ENCODE peak calls at places on chromosomes 2 and 18, in ten cellular contexts. D, X, K, C, J, L, P, Y, V and M are unnamed samples. For H3K4me1 and H3K9me3, the result is how much of the 10 kb centered on the place peaks cover.

GRCh38 chr2:73700661-73701447 is 36.3 kb downstream of the TPRKB start:
- DNase-seq in D (peak), X (no peak), K (no peak), C (no peak), J (no peak), L (no peak), P (peak), Y (no peak), V (no peak), M (no peak)

GRCh38 chr2:40284797-40285196 is 167.1 kb downstream of the SLC8A1 start:
- DNase-seq in D (no peak), X (no peak), K (peak), C (no peak), J (no peak), L (no peak), P (no peak), Y (no peak), V (no peak), M (no peak)

GRCh38 chr2:109374548-109375130 is 239.1 kb downstream of the SEPTIN10 start:
- DNase-seq in D (no peak), X (no peak), K (no peak), C (no peak), J (no peak), L (peak), P (no peak), Y (peak), V (no peak), M (no peak)

GRCh38 chr18:63182247-63182771 is 137.3 kb downstream of the BCL2 start:
- DNase-seq in D (no peak), X (no peak), K (no peak), C (no peak), J (no peak), L (no peak), P (peak), Y (no peak), V (no peak), M (no peak)

GRCh38 chr18:48486762-48487161 is 52.1 kb upstream of the CTIF start:
- DNase-seq in D (no peak), X (no peak), K (peak), C (no peak), J (no peak), L (no peak), P (no peak), Y (no peak), V (no peak), M (no peak)

GRCh38 chr2:11411768-11412448 is 54.1 kb downstream of the E2F6 start:
- DNase-seq in D (peak), X (no peak), K (peak), C (no peak), J (peak), L (no peak), P (no peak), Y (peak), V (peak), M (no peak)

GRCh38 chr18:48590678-48591077 is 51.8 kb downstream of the CTIF start:
- DNase-seq in D (no peak), X (no peak), K (peak), C (no peak), J (no peak), L (no peak), P (no peak), Y (no peak), V (no peak), M (peak)

GRCh38 chr18:79872852-79873444 is 75.2 kb downstream of the KCNG2 start:
- DNase-seq in D (no peak), X (no peak), K (no peak), C (no peak), J (no peak), L (peak), P (no peak), Y (no peak), V (no peak), M (no peak)

GRCh38 chr2:206693399-206694137 is 24.6 kb downstream of the DYTN start:
- DNase-seq in D (peak), X (no peak), K (peak), C (no peak), J (no peak), L (no peak), P (no peak), Y (peak), V (peak), M (peak)

GRCh38 chr18:36405611-36406010 is 108.1 kb downstream of the FHOD3 start:
- DNase-seq in D (no peak), X (no peak), K (peak), C (no peak), J (no peak), L (no peak), P (no peak), Y (no peak), V (no peak), M (no peak)

GRCh38 chr2:50492452-50492851 is 539.5 kb downstream of the NRXN1 start:
- DNase-seq in D (no peak), X (no peak), K (peak), C (no peak), J (no peak), L (no peak), P (no peak), Y (peak), V (peak), M (peak)

GRCh38 chr2:173545364-173545734 is 190.7 kb downstream of the CDCA7 start:
- DNase-seq in D (no peak), X (no peak), K (peak), C (no peak), J (no peak), L (no peak), P (no peak), Y (no peak), V (peak), M (no peak)

GRCh38 chr2:56127773-56128170 is 56.0 kb upstream of the CCDC85A start:
- DNase-seq in D (no peak), X (no peak), K (no peak), C (no peak), J (no peak), L (no peak), P (no peak), Y (no peak), V (no peak), M (no peak)

GRCh38 chr2:119367472-119368099 is 809 bp downstream of the DBI start:
- DNase-seq in D (peak), X (peak), K (no peak), C (peak), J (no peak), L (peak), P (peak), Y (peak), V (peak), M (peak)

GRCh38 chr2:44233450-44234128 is 41.7 kb upstream of the SLC3A1 start:
- DNase-seq in D (no peak), X (no peak), K (peak), C (no peak), J (no peak), L (no peak), P (no peak), Y (no peak), V (no peak), M (no peak)

GRCh38 chr2:183542593-183542992 is 418.4 kb downstream of the NUP35 start:
- DNase-seq in D (no peak), X (no peak), K (no peak), C (no peak), J (no peak), L (no peak), P (no peak), Y (no peak), V (no peak), M (no peak)

GRCh38 chr2:128750328-128751165 is 431.9 kb upstream of the HS6ST1 start:
- DNase-seq in D (no peak), X (no peak), K (no peak), C (no peak), J (no peak), L (peak), P (no peak), Y (no peak), V (no peak), M (no peak)

GRCh38 chr18:39647627-39648502 is 2082.3 kb upstream of the CELF4 start:
- DNase-seq in D (no peak), X (no peak), K (peak), C (no peak), J (no peak), L (no peak), P (no peak), Y (no peak), V (peak), M (no peak)

GRCh38 chr18:42374961-42375360 is 419.9 kb downstream of the PIK3C3 start:
- DNase-seq in D (no peak), X (no peak), K (no peak), C (no peak), J (no peak), L (no peak), P (no peak), Y (no peak), V (no peak), M (no peak)

GRCh38 chr18:48662021-48662661 is 123.3 kb downstream of the CTIF start:
- DNase-seq in D (peak), X (no peak), K (peak), C (no peak), J (no peak), L (no peak), P (no peak), Y (no peak), V (peak), M (no peak)

GRCh38 chr2:47404356-47404755 is 1.4 kb downstream of the MSH2 start:
- DNase-seq in D (no peak), X (no peak), K (no peak), C (no peak), J (no peak), L (no peak), P (no peak), Y (no peak), V (no peak), M (no peak)

GRCh38 chr18:77080283-77080682 is 52.3 kb downstream of the MBP start:
- DNase-seq in D (no peak), X (no peak), K (no peak), C (peak), J (no peak), L (no peak), P (peak), Y (no peak), V (no peak), M (no peak)

GRCh38 chr18:57797209-57797651 is 5.9 kb downstream of the ATP8B1 start:
- DNase-seq in D (no peak), X (no peak), K (no peak), C (no peak), J (no peak), L (no peak), P (peak), Y (no peak), V (peak), M (no peak)

GRCh38 chr2:240885566-240885965 is 10.4 kb downstream of the MAB21L4 start:
- DNase-seq in D (no peak), X (peak), K (no peak), C (no peak), J (no peak), L (no peak), P (no peak), Y (no peak), V (no peak), M (no peak)

GRCh38 chr18:70047931-70048603 is 100.4 kb upstream of the CD226 start:
- DNase-seq in D (no peak), X (no peak), K (peak), C (no peak), J (no peak), L (no peak), P (no peak), Y (no peak), V (no peak), M (no peak)

GRCh38 chr2:24797644-24798043 is 4.4 kb downstream of the CENPO start:
- DNase-seq in D (no peak), X (no peak), K (no peak), C (no peak), J (no peak), L (no peak), P (no peak), Y (no peak), V (no peak), M (no peak)

GRCh38 chr2:19868224-19868623 is 33.6 kb downstream of the TTC32 start:
- DNase-seq in D (no peak), X (no peak), K (no peak), C (no peak), J (no peak), L (no peak), P (no peak), Y (no peak), V (no peak), M (no peak)
- H3K4me3 ChIP-seq in D (no peak), X (peak), K (no peak), C (peak), J (peak), L (peak), P (no peak), Y (no peak), V (no peak), M (peak)

GRCh38 chr2:64225491-64225890 is 81.3 kb upstream of the PELI1 start:
- DNase-seq in D (no peak), X (no peak), K (no peak), C (no peak), J (no peak), L (no peak), P (no peak), Y (no peak), V (no peak), M (no peak)
- H3K4me1 ChIP-seq in D (under half), X (half or more), K (under half), C (under half), J (under half), L (under half), P (under half), Y (under half), V (under half), M (under half)

DNA sequence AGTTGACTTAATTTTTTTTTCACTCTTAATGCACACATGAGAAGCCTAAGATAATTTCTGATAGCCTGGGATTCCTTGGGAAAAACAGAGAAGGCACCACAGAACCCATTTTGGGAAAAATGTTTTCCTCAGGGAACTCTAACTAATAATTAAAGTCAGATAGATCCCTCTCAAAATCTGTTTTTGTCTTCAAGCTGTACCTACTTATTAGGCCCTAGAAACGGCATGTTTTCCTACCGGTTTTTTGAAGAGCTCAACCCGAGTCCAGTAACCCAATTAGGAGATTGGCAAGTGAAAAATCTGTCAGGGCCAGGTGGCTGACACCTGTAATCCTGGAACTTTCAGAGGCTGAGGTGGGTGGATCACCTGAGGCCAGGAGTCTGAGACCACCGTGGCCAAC is 16.1 kb upstream of the PDK1 start:
- DNase-seq in D (no peak), X (no peak), K (no peak), C (no peak), J (no peak), L (no peak), P (no peak), Y (no peak), V (no peak), M (no peak)
- H3K9me3 ChIP-seq in D (under half), X (under half), K (under half), C (under half), J (under half), L (under half), P (under half), Y (under half), V (under half), M (under half)

DNA sequence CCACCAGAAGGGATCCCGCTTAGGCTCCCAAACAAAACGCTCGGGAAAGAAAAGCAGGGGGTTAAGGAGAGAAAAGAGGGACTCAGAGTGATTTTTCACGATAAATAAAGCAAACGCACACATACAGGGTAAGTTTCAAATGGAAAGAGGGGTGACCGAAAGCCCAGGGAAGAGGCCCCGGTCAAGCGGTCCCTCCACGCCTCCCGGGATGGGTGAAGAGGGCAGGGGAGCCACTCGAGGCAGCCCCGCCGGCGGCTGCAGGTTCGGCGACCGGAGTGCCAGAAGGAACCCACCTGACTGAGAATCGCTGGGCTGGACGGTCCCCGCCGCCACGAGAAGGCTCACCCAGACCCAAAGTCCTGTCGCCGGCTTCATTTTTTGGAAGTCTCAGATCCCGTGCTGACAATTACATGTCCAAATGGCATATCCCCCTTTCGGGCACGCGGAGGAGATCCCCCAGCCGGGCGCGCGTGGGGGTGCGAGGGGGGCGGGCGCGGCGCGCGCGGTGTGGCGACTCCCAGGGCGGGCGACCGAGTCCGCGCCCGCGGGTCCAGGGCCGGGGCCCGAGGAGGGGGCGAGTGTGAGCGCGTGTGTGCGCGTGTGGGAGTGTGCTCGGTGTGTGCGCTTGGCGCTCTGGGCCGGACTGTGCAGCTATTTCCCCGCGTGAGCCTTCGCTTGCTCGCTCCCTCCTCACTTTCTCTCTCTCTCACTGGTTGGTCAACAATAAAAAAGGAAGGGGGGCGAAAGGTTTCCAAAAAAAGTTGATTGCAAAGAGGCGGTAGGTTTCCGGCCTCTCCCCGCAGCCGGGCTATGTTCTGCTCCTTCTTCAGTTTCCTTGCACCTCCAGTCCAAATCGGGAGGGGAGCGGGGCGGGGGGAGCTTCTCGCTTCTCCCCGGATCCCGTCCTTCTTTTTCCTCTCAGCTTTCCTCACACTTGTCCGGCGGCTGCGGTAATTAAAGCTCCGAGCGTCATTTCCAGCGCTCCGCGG is at the start of gene ERBB4:
- DNase-seq in D (no peak), X (peak), K (no peak), C (no peak), J (peak), L (no peak), P (peak), Y (peak), V (peak), M (peak)
- H3K4me3 ChIP-seq in D (peak), X (peak), K (peak), C (no peak), J (peak), L (peak), P (no peak), Y (no peak), V (peak), M (peak)

DNA sequence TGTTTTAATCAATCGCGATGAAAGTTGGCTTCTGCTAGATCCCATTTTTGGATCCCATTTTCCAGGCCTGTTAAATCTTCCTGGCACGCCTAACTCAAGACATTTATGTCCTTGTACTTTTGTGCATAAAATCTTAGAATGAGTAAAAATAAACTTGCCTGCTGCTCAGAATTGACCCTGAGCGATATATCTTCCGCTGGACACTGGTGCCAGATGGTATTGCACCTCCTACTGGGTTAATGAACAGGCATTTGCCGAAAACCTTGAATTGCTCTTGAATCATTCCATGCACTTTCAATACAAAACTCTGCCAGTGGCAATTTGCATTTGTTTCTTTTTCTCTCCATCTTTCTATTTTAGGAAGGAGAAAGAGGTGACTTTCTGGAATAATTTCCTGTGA is 60.1 kb upstream of the MGAT5 start:
- DNase-seq in D (no peak), X (no peak), K (no peak), C (no peak), J (no peak), L (no peak), P (no peak), Y (peak), V (no peak), M (no peak)
- H3K4me1 ChIP-seq in D (under half), X (under half), K (under half), C (under half), J (under half), L (half or more), P (under half), Y (under half), V (half or more), M (under half)

GRCh38 chr2:67002618-67003371 is 394.3 kb upstream of the ETAA1 start:
- DNase-seq in D (no peak), X (no peak), K (no peak), C (no peak), J (no peak), L (no peak), P (no peak), Y (no peak), V (no peak), M (no peak)
- H3K9me3 ChIP-seq in D (under half), X (under half), K (under half), C (under half), J (under half), L (under half), P (under half), Y (under half), V (under half), M (under half)

DNA sequence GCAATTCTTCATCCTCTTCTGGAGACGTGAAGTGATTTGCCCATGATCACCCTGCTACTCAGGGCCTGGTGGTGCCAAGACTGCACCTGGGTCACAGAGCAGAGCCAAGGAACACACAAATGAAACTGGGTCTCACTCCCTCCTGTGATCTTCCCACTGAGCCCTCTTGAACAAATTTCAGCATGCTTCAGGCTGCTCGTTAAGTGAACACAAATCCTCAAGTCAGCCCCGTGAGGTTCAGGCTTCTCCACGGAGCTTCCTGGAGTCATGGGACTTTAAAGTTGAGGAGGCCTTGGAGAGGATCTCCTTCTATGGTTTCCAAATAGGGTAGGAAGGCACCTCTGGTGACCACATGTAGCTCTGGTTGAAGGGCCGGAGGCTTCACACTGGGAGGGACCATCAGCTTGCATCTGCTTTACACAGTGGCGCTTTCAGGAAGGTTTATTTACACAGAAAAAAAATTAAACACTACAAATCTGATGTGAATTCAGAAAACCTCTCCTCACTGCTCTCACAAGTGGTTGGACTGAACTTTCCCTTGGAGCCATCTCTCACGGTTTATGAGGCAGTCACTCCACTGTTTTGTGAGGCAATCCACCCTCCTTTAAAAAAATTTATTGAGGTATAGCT is 255.4 kb downstream of the LOXHD1 start:
- DNase-seq in D (no peak), X (no peak), K (no peak), C (no peak), J (no peak), L (no peak), P (no peak), Y (no peak), V (no peak), M (no peak)
- H3K4me3 ChIP-seq in D (no peak), X (no peak), K (no peak), C (no peak), J (no peak), L (no peak), P (no peak), Y (no peak), V (no peak), M (no peak)

DNA sequence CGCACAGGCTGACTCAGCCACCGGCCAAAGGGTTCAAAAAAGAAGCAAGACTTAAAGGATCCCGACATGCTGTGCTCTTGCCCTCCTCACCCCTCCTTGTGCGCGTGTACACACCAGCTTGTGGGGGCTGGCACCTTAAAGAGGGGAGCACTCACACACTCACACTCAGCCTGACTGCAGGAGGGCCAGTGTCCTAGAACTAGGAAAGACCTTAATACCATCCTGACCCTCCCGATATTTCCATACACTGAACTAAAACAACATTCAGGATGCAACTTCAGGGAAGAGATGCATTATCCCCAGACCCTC is 5.6 kb downstream of the PKDCC start:
- DNase-seq in D (no peak), X (no peak), K (no peak), C (no peak), J (no peak), L (no peak), P (no peak), Y (no peak), V (no peak), M (no peak)
- H3K4me1 ChIP-seq in D (under half), X (under half), K (under half), C (under half), J (under half), L (half or more), P (half or more), Y (under half), V (half or more), M (under half)